ENCODE peak calls at places on chromosomes 6 and 20, in four cellular contexts. L is cardiac muscle cell, Y is SK-N-SH, P is IMR-90. V is an unnamed sample.

GRCh38 chr6:82712826-82713225 is 349.2 kb downstream of the TPBG start:
- DNase-seq in L (peak; percentile 2), Y (peak; percentile 12), P (no peak), V (no peak)

GRCh38 chr6:166470029-166470862 is 87.5 kb upstream of the MPC1 start:
- DNase-seq in L (no peak), Y (no peak), P (no peak), V (no peak)

GRCh38 chr6:100622907-100623692 is 158.4 kb upstream of the SIM1 start:
- DNase-seq in L (peak; percentile 72), Y (no peak), P (peak; percentile 76), V (no peak)

GRCh38 chr6:155196891-155197290 is 66.9 kb upstream of the CLDN20 start:
- DNase-seq in L (no peak), Y (no peak), P (no peak), V (peak; percentile 70)

GRCh38 chr6:14799928-14800327 is 445.9 kb upstream of the JARID2 start:
- DNase-seq in L (peak; percentile 94), Y (peak; percentile 51), P (peak; percentile 81), V (peak; percentile 14)

GRCh38 chr20:325889-326644 is 715 bp downstream of the SOX12 start:
- DNase-seq in L (peak; percentile 76), Y (peak; percentile 70), P (peak; percentile 67), V (peak; percentile 72)

GRCh38 chr20:56504373-56505005 is 20.1 kb upstream of the FAM209A start:
- DNase-seq in L (peak; percentile 6), Y (peak; percentile 48), P (no peak), V (no peak)

GRCh38 chr6:72022830-72023229 is 136.5 kb downstream of the RIMS1 start:
- DNase-seq in L (no peak), Y (no peak), P (no peak), V (no peak)

GRCh38 chr6:3573670-3574069 is 116.8 kb upstream of the SLC22A23 start:
- DNase-seq in L (no peak), Y (no peak), P (no peak), V (no peak)

GRCh38 chr6:35727206-35727934 is 9.5 kb upstream of the ARMC12 start:
- DNase-seq in L (peak; percentile 96), Y (peak; percentile 89), P (peak; percentile 60), V (peak; percentile 98)

GRCh38 chr6:36373368-36374009 is 14.0 kb downstream of the ETV7 start:
- DNase-seq in L (no peak), Y (peak; percentile 57), P (no peak), V (no peak)

GRCh38 chr20:61299613-61300012 is 47.6 kb downstream of the CDH4 start:
- DNase-seq in L (no peak), Y (no peak), P (no peak), V (no peak)

GRCh38 chr6:132734694-132735236 is 20.9 kb upstream of the VNN1 start:
- DNase-seq in L (peak; percentile 78), Y (no peak), P (peak; percentile 83), V (no peak)

GRCh38 chr20:3720068-3720467 is 7.7 kb upstream of the SIGLEC1 start:
- DNase-seq in L (no peak), Y (no peak), P (no peak), V (no peak)

GRCh38 chr20:36541227-36542018 is at the start of gene MYL9:
- DNase-seq in L (peak; percentile 90), Y (no peak), P (peak; percentile 62), V (peak; percentile 98)

GRCh38 chr6:100880149-100880900 is 804 bp downstream of the ASCC3 start:
- DNase-seq in L (peak; percentile 48), Y (peak; percentile 10), P (peak; percentile 25), V (no peak)

GRCh38 chr6:121856296-121856695 is 420.9 kb downstream of the GJA1 start:
- DNase-seq in L (peak; percentile 59), Y (no peak), P (peak; percentile 55), V (no peak)

GRCh38 chr6:40252531-40253258 is 318.4 kb upstream of the MOCS1 start:
- DNase-seq in L (no peak), Y (no peak), P (no peak), V (no peak)

GRCh38 chr6:120219339-120219738 is 869.8 kb upstream of the MAN1A1 start:
- DNase-seq in L (no peak), Y (no peak), P (no peak), V (no peak)

GRCh38 chr6:73394577-73395354 is at the start of gene DDX43:
- DNase-seq in L (peak; percentile 82), Y (peak; percentile 29), P (no peak), V (peak; percentile 57)

GRCh38 chr20:15547109-15547508 is 1026.1 kb downstream of the KIF16B start:
- DNase-seq in L (no peak), Y (no peak), P (no peak), V (no peak)

GRCh38 chr6:2447318-2447717 is 201.9 kb upstream of the GMDS start:
- DNase-seq in L (no peak), Y (no peak), P (no peak), V (no peak)

GRCh38 chr6:51626391-51626790 is 461.0 kb downstream of the PKHD1 start:
- DNase-seq in L (no peak), Y (no peak), P (no peak), V (no peak)

GRCh38 chr6:137637161-137637560 is 143.0 kb upstream of the OLIG3 start:
- DNase-seq in L (peak; percentile 99), Y (no peak), P (peak; percentile 91), V (peak; percentile 13)

GRCh38 chr6:75024796-75025195 is 181.1 kb downstream of the COL12A1 start:
- DNase-seq in L (peak; percentile 10), Y (no peak), P (peak; percentile 72), V (no peak)

GRCh38 chr20:52722926-52723325 is 249.2 kb upstream of the TSHZ2 start:
- DNase-seq in L (no peak), Y (no peak), P (no peak), V (no peak)

GRCh38 chr6:29815118-29815750 is 12.4 kb upstream of the HLA-G start:
- DNase-seq in L (no peak), Y (no peak), P (no peak), V (no peak)

GRCh38 chr6:6915219-6915618 is 192.5 kb upstream of the RREB1 start:
- DNase-seq in L (peak; percentile 35), Y (no peak), P (no peak), V (no peak)

GRCh38 chr20:49668181-49668877 is 45.3 kb downstream of the B4GALT5 start:
- DNase-seq in L (no peak), Y (no peak), P (no peak), V (no peak)

GRCh38 chr6:41021832-41022231 is 17.2 kb downstream of the UNC5CL start:
- DNase-seq in L (peak; percentile 40), Y (peak; percentile 39), P (peak; percentile 46), V (peak; percentile 54)

GRCh38 chr6:4607026-4607704 is 169.0 kb upstream of the CDYL start:
- DNase-seq in L (peak; percentile 63), Y (no peak), P (peak; percentile 89), V (peak; percentile 93)

GRCh38 chr6:134724653-134725340 is 225.1 kb downstream of the ALDH8A1 start:
- DNase-seq in L (no peak), Y (no peak), P (peak; percentile 96), V (no peak)

GRCh38 chr6:36025260-36025931 is 955 bp upstream of the SLC26A8 start:
- DNase-seq in L (peak; percentile 84), Y (no peak), P (peak; percentile 65), V (no peak)

GRCh38 chr6:138598562-138599173 is 99.4 kb upstream of the NHSL1 start:
- DNase-seq in L (no peak), Y (no peak), P (no peak), V (no peak)

GRCh38 chr6:118912646-118913045 is 18.7 kb downstream of the ASF1A start:
- DNase-seq in L (no peak), Y (peak; percentile 27), P (no peak), V (no peak)

GRCh38 chr20:52945862-52946522 is 26.2 kb upstream of the TSHZ2 start:
- DNase-seq in L (no peak), Y (no peak), P (no peak), V (no peak)

DNA sequence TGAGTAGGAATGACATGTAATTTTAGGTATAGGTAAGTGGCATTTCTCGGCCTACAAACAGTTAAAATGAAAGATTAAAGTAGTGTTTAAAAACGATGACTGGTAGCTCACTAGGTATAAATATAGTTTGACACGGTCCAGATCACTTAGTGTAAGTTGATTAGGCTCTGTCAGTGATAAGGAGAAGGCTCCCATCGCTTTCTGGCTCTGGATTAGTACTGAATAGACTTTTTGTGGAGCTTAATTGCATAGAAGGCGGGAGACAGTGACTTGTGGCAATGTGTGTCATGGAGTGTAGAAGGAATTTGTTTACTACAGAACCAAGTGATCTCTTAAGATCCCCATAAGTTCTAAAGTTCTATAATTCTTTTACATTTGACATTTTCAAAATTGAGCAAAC is 6.7 kb downstream of the PYGB start:
- DNase-seq in L (no peak), Y (peak; percentile 73), P (no peak), V (no peak)
- H3K4me1 ChIP-seq in L (peaks cover 86% of the 10 kb centered on the region), Y (peaks cover 58% of the 10 kb centered on the region), P (peaks cover 14% of the 10 kb centered on the region), V (peaks cover 69% of the 10 kb centered on the region)

GRCh38 chr6:124877468-124877867 is 84.8 kb upstream of the RNF217 start:
- DNase-seq in L (no peak), Y (no peak), P (no peak), V (no peak)

GRCh38 chr6:124879992-124880355 is 82.3 kb upstream of the RNF217 start:
- DNase-seq in L (no peak), Y (no peak), P (no peak), V (no peak)

GRCh38 chr6:124881898-124882579 is 80.2 kb upstream of the RNF217 start:
- DNase-seq in L (peak; percentile 75), Y (no peak), P (peak; percentile 62), V (no peak)

GRCh38 chr6:124882580-124883393 is 79.5 kb upstream of the RNF217 start:
- DNase-seq in L (peak; percentile 70), Y (no peak), P (peak; percentile 31), V (no peak)

GRCh38 chr6:124879110-124879991 is 82.9 kb upstream of the RNF217 start:
- DNase-seq in L (no peak), Y (no peak), P (no peak), V (no peak)
- TF ChIP-seq CTCF in L (no peak), Y (no peak), P (no peak), V (no peak)

GRCh38 chr20:38515631-38516030 is 43.0 kb downstream of the RALGAPB start:
- DNase-seq in L (no peak), Y (no peak), P (no peak), V (no peak)
- H3K4me1 ChIP-seq in L (no peaks in the 10 kb centered on the region), Y (peaks cover 13% of the 10 kb centered on the region), P (no peaks in the 10 kb centered on the region), V (no peaks in the 10 kb centered on the region)

GRCh38 chr20:63830821-63831593 is at the start of gene ZBTB46:
- DNase-seq in L (peak; percentile 60), Y (peak; percentile 99), P (peak; percentile 49), V (peak; percentile 58)
- TF ChIP-seq CTCF in L (no peak), Y (no peak), P (no peak), V (no peak)